ENCODE peak calls at places on chromosomes 2 and 18, in seven cellular contexts. F is NCI-H1048, T is left colon, X is fibroblast of villous mesenchyme, J is GM04504, Z is HEK293T, O is pulmonary artery endothelial cell. Q is an unnamed sample.

GRCh38 chr2:19009510-19009909 is 348.9 kb downstream of the OSR1 start:
- DNase-seq in X (peak), J (no peak), T (no peak), Z (no peak), F (no peak), O (no peak), Q (no peak)

GRCh38 chr2:195651041-195651440 is 6.0 kb upstream of the SLC39A10 start:
- DNase-seq in J (no peak), X (no peak), F (no peak), O (no peak), T (no peak), Z (no peak), Q (no peak)

GRCh38 chr2:220226541-220226940 is 599.1 kb downstream of the SLC4A3 start:
- DNase-seq in F (no peak), Z (no peak), J (no peak), O (no peak), T (no peak), X (peak), Q (no peak)

GRCh38 chr2:190325588-190325987 is 6.0 kb upstream of the HIBCH start:
- DNase-seq in J (no peak), F (no peak), O (no peak), Z (no peak), X (no peak), T (no peak), Q (no peak)

GRCh38 chr2:214808961-214809750 is at the start of gene BARD1:
- DNase-seq in Z (peak), O (no peak), J (peak), X (peak), T (peak), F (no peak), Q (peak)

GRCh38 chr2:113962692-113963480 is 73.0 kb downstream of the ACTR3 start:
- DNase-seq in F (no peak), X (peak), J (no peak), T (no peak), O (no peak), Z (no peak), Q (no peak)

GRCh38 chr18:62883937-62884735 is 168.8 kb downstream of the PHLPP1 start:
- DNase-seq in F (peak), Z (no peak), T (no peak), X (no peak), J (no peak), O (no peak), Q (no peak)

GRCh38 chr2:134946073-134946472 is 27.5 kb downstream of the CCNT2 start:
- DNase-seq in X (no peak), O (no peak), F (no peak), J (no peak), T (no peak), Z (no peak), Q (no peak)

GRCh38 chr2:137262600-137262999 is 497.3 kb downstream of the THSD7B start:
- DNase-seq in F (no peak), J (no peak), O (no peak), T (no peak), X (no peak), Z (no peak), Q (no peak)

GRCh38 chr2:68604077-68604476 is 39.3 kb upstream of the PROKR1 start:
- DNase-seq in T (no peak), O (no peak), Z (no peak), J (no peak), X (no peak), F (no peak), Q (no peak)

GRCh38 chr18:78514910-78515670 is 464.5 kb upstream of the SALL3 start:
- DNase-seq in J (no peak), X (no peak), T (no peak), F (no peak), O (no peak), Z (no peak), Q (no peak)

GRCh38 chr2:120820885-120821279 is 85.2 kb downstream of the GLI2 start:
- DNase-seq in T (no peak), J (peak), X (peak), F (no peak), Z (no peak), O (no peak), Q (peak)

GRCh38 chr2:206064077-206064476 is 21.9 kb downstream of the INO80D start:
- DNase-seq in J (no peak), T (no peak), X (peak), O (no peak), F (no peak), Z (no peak), Q (no peak)

GRCh38 chr2:239268082-239268481 is 132.7 kb downstream of the HDAC4 start:
- DNase-seq in T (peak), O (no peak), X (peak), Z (no peak), J (no peak), F (no peak), Q (no peak)

GRCh38 chr18:2547477-2548087 is 23.7 kb downstream of the METTL4 start:
- DNase-seq in X (peak), F (no peak), O (no peak), Z (peak), T (no peak), J (no peak), Q (no peak)

GRCh38 chr2:36713300-36713699 is 16.8 kb downstream of the VIT start:
- DNase-seq in J (no peak), F (no peak), O (no peak), X (no peak), Z (no peak), T (no peak), Q (peak)

GRCh38 chr2:137050949-137051348 is 285.6 kb downstream of the THSD7B start:
- DNase-seq in F (no peak), X (no peak), O (no peak), T (no peak), Z (no peak), J (no peak), Q (no peak)

GRCh38 chr18:7523772-7524171 is 43.3 kb upstream of the PTPRM start:
- DNase-seq in X (no peak), F (no peak), O (no peak), J (no peak), Z (no peak), T (no peak), Q (peak)

GRCh38 chr2:113700186-113700841 is 56.1 kb downstream of the SLC35F5 start:
- DNase-seq in F (no peak), T (peak), O (no peak), J (no peak), X (peak), Z (peak), Q (peak)

GRCh38 chr2:134027980-134028379 is 225.9 kb upstream of the MGAT5 start:
- DNase-seq in J (no peak), T (no peak), X (no peak), F (no peak), Z (no peak), O (no peak), Q (peak)

GRCh38 chr18:45755936-45756335 is 32.0 kb downstream of the SLC14A1 start:
- DNase-seq in T (peak), O (peak), Z (no peak), J (no peak), X (peak), F (no peak), Q (no peak)